ENCODE peak calls at places on chromosomes 13 and 19, in nine cellular contexts. One of them, this sample, is unnamed.
A peak's percentile ranks its signal among the peaks of the same experiment; 100 is the strongest.

GRCh38 chr13:43132911-43133310 is 109.5 kb downstream of the DNAJC15 start:
- DNase-seq in AG10803: no peak
- DNase-seq in fibroblast of pulmonary artery: no peak
- DNase-seq in right atrium auricular region: no peak
- DNase-seq in cardiac muscle cell: no peak
- DNase-seq in tibial artery: no peak
- DNase-seq in thoracic aorta: no peak
- DNase-seq in GM23338: no peak
- DNase-seq in omental fat pad: no peak
- DNase-seq in this sample: no peak

GRCh38 chr19:47097396-47098217 is 16.0 kb downstream of the ZC3H4 start:
- DNase-seq in AG10803: no peak
- DNase-seq in fibroblast of pulmonary artery: no peak
- DNase-seq in right atrium auricular region: peak; percentile 73
- DNase-seq in cardiac muscle cell: no peak
- DNase-seq in tibial artery: peak; percentile 74
- DNase-seq in thoracic aorta: peak; percentile 36
- DNase-seq in GM23338: no peak
- DNase-seq in omental fat pad: no peak
- DNase-seq in this sample: peak; percentile 24

GRCh38 chr13:113552786-113553540 is 31.6 kb upstream of the TFDP1 start:
- DNase-seq in AG10803: no peak
- DNase-seq in fibroblast of pulmonary artery: no peak
- DNase-seq in right atrium auricular region: peak; percentile 53
- DNase-seq in cardiac muscle cell: no peak
- DNase-seq in tibial artery: no peak
- DNase-seq in thoracic aorta: no peak
- DNase-seq in GM23338: no peak
- DNase-seq in omental fat pad: no peak
- DNase-seq in this sample: peak; percentile 54

GRCh38 chr13:35621989-35622388 is 145.5 kb upstream of the MAB21L1 start:
- DNase-seq in AG10803: peak; percentile 52
- DNase-seq in fibroblast of pulmonary artery: peak; percentile 35
- DNase-seq in right atrium auricular region: no peak
- DNase-seq in cardiac muscle cell: no peak
- DNase-seq in tibial artery: no peak
- DNase-seq in thoracic aorta: no peak
- DNase-seq in GM23338: no peak
- DNase-seq in omental fat pad: no peak
- DNase-seq in this sample: no peak

GRCh38 chr13:97268772-97269171 is 46.6 kb downstream of the MBNL2 start:
- DNase-seq in AG10803: no peak
- DNase-seq in fibroblast of pulmonary artery: peak; percentile 54
- DNase-seq in right atrium auricular region: peak; percentile 56
- DNase-seq in cardiac muscle cell: no peak
- DNase-seq in tibial artery: no peak
- DNase-seq in thoracic aorta: no peak
- DNase-seq in GM23338: peak; percentile 43
- DNase-seq in omental fat pad: no peak
- DNase-seq in this sample: no peak

GRCh38 chr19:15788594-15789270 is 1.3 kb downstream of the OR10H5 start:
- DNase-seq in AG10803: no peak
- DNase-seq in fibroblast of pulmonary artery: no peak
- DNase-seq in right atrium auricular region: no peak
- DNase-seq in cardiac muscle cell: no peak
- DNase-seq in tibial artery: no peak
- DNase-seq in thoracic aorta: no peak
- DNase-seq in GM23338: no peak
- DNase-seq in omental fat pad: no peak
- DNase-seq in this sample: no peak

GRCh38 chr13:23453132-23453531 is 19.6 kb upstream of the SACS start:
- DNase-seq in AG10803: no peak
- DNase-seq in fibroblast of pulmonary artery: no peak
- DNase-seq in right atrium auricular region: no peak
- DNase-seq in cardiac muscle cell: no peak
- DNase-seq in tibial artery: no peak
- DNase-seq in thoracic aorta: no peak
- DNase-seq in GM23338: no peak
- DNase-seq in omental fat pad: no peak
- DNase-seq in this sample: no peak

GRCh38 chr19:4130635-4131438 is 6.9 kb upstream of the MAP2K2 start:
- DNase-seq in AG10803: peak; percentile 58
- DNase-seq in fibroblast of pulmonary artery: peak; percentile 76
- DNase-seq in right atrium auricular region: no peak
- DNase-seq in cardiac muscle cell: no peak
- DNase-seq in tibial artery: no peak
- DNase-seq in thoracic aorta: no peak
- DNase-seq in GM23338: no peak
- DNase-seq in omental fat pad: no peak
- DNase-seq in this sample: no peak

GRCh38 chr19:14368011-14368513 is 13.2 kb upstream of the ADGRE5 start:
- DNase-seq in AG10803: no peak
- DNase-seq in fibroblast of pulmonary artery: no peak
- DNase-seq in right atrium auricular region: no peak
- DNase-seq in cardiac muscle cell: no peak
- DNase-seq in tibial artery: no peak
- DNase-seq in thoracic aorta: no peak
- DNase-seq in GM23338: no peak
- DNase-seq in omental fat pad: no peak
- DNase-seq in this sample: no peak

GRCh38 chr19:8028951-8029491 is 23.5 kb upstream of the CCL25 start:
- DNase-seq in AG10803: no peak
- DNase-seq in fibroblast of pulmonary artery: peak; percentile 21
- DNase-seq in right atrium auricular region: no peak
- DNase-seq in cardiac muscle cell: peak; percentile 65
- DNase-seq in tibial artery: no peak
- DNase-seq in thoracic aorta: no peak
- DNase-seq in GM23338: peak; percentile 69
- DNase-seq in omental fat pad: no peak
- DNase-seq in this sample: no peak
- TF ChIP-seq CTCF in AG10803: no peak
- TF ChIP-seq CTCF in fibroblast of pulmonary artery: no peak
- TF ChIP-seq CTCF in right atrium auricular region: no peak
- TF ChIP-seq CTCF in cardiac muscle cell: no peak
- TF ChIP-seq CTCF in tibial artery: no peak
- TF ChIP-seq CTCF in thoracic aorta: no peak
- TF ChIP-seq CTCF in GM23338: peak; percentile 38
- TF ChIP-seq CTCF in omental fat pad: no peak
- TF ChIP-seq CTCF in this sample: no peak

DNA sequence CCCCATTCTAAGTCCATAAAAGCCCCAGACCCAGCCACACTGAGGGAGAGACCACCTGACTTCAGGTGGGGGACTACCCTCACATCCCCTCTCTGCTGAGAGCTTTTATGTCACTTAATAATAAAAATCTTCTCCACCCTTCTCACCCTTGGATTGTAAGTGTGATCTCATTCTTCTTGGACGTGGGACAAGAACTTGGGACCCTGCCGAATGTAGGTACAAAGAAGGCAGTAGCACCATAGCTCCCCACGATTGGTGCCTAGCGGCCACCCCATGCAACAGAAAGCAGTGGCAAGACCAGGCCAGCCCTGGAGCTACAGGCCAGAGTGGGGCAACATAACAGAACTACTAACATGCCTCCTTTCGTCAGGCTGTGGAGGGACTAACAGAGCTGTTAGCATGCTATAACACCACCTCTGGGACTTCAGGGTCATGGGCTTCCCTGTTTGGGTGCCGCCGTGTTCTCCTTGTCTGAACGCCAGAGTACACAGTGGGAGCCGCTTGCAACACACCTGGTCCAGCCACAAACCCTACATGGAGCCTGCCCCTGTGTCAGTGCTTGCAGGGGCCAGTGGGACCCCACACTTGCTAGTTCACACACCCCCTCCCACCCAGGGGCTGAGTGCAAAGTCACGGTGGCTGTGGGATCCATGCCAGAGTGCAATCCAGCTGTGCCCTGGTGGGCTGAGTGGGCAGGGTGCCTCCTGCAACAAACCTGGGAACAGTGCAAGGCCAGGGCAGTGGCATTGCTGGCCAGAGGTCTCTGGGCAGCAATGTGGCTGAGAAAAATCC is 5.2 kb upstream of the FBXO17 start:
- DNase-seq in AG10803: no peak
- DNase-seq in fibroblast of pulmonary artery: no peak
- DNase-seq in right atrium auricular region: no peak
- DNase-seq in cardiac muscle cell: no peak
- DNase-seq in tibial artery: no peak
- DNase-seq in thoracic aorta: no peak
- DNase-seq in GM23338: no peak
- DNase-seq in omental fat pad: no peak
- DNase-seq in this sample: no peak
- TF ChIP-seq CTCF in AG10803: no peak
- TF ChIP-seq CTCF in fibroblast of pulmonary artery: no peak
- TF ChIP-seq CTCF in right atrium auricular region: no peak
- TF ChIP-seq CTCF in cardiac muscle cell: no peak
- TF ChIP-seq CTCF in tibial artery: no peak
- TF ChIP-seq CTCF in thoracic aorta: no peak
- TF ChIP-seq CTCF in GM23338: no peak
- TF ChIP-seq CTCF in omental fat pad: no peak
- TF ChIP-seq CTCF in this sample: no peak

DNA sequence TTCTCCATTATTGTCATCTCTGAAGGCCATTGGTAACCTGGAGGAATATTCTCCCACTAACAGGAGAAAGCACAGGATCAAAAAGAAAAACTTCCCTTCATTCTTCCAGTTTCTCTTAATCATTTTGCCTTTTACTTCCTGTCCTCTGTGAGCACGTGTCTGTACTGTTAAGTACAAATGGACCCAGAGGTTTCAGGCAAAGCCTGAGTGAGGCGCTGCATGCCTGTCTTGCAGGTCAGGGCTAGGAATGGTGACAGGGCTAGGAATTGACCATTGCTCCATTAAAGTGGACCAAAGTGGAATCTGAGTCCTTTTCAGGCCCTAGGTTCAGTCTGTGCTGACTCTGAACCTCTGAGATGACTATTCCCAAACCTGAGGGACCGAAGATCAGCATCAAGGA is 326.7 kb downstream of the SHISA2 start:
- DNase-seq in AG10803: no peak
- DNase-seq in fibroblast of pulmonary artery: no peak
- DNase-seq in right atrium auricular region: no peak
- DNase-seq in cardiac muscle cell: no peak
- DNase-seq in tibial artery: no peak
- DNase-seq in thoracic aorta: no peak
- DNase-seq in GM23338: no peak
- DNase-seq in omental fat pad: no peak
- DNase-seq in this sample: no peak
- TF ChIP-seq CTCF in AG10803: no peak
- TF ChIP-seq CTCF in fibroblast of pulmonary artery: no peak
- TF ChIP-seq CTCF in right atrium auricular region: no peak
- TF ChIP-seq CTCF in cardiac muscle cell: no peak
- TF ChIP-seq CTCF in tibial artery: no peak
- TF ChIP-seq CTCF in thoracic aorta: no peak
- TF ChIP-seq CTCF in GM23338: peak; percentile 47
- TF ChIP-seq CTCF in omental fat pad: no peak
- TF ChIP-seq CTCF in this sample: no peak

GRCh38 chr13:29963086-29963485 is 112.7 kb upstream of the UBL3 start:
- DNase-seq in AG10803: no peak
- DNase-seq in fibroblast of pulmonary artery: no peak
- DNase-seq in right atrium auricular region: no peak
- DNase-seq in cardiac muscle cell: no peak
- DNase-seq in tibial artery: no peak
- DNase-seq in thoracic aorta: no peak
- DNase-seq in GM23338: no peak
- DNase-seq in omental fat pad: no peak
- DNase-seq in this sample: no peak
- TF ChIP-seq CTCF in AG10803: no peak
- TF ChIP-seq CTCF in fibroblast of pulmonary artery: no peak
- TF ChIP-seq CTCF in right atrium auricular region: no peak
- TF ChIP-seq CTCF in cardiac muscle cell: no peak
- TF ChIP-seq CTCF in tibial artery: no peak
- TF ChIP-seq CTCF in thoracic aorta: no peak
- TF ChIP-seq CTCF in GM23338: no peak
- TF ChIP-seq CTCF in omental fat pad: no peak
- TF ChIP-seq CTCF in this sample: no peak

This sample was measured in chondrocyte.